ENCODE peak calls at places on chromosomes 6 and 20, in five cellular contexts. Z, H, L, V and R are unnamed samples.

GRCh38 chr6:16265351-16266341 is 27.3 kb downstream of the GMPR start:
- DNase-seq in L (no peak), V (no peak), Z (no peak), H (no peak), R (no peak)

GRCh38 chr6:165774903-165775608 is 112.0 kb upstream of the PDE10A start:
- DNase-seq in H (no peak), Z (no peak), V (no peak), L (peak; percentile 70), R (no peak)

GRCh38 chr6:155171109-155171746 is 92.6 kb upstream of the CLDN20 start:
- DNase-seq in L (no peak), Z (peak; percentile 73), H (peak; percentile 87), V (peak; percentile 95), R (no peak)

GRCh38 chr6:72386324-72386723 is 235.5 kb upstream of the KCNQ5 start:
- DNase-seq in V (peak; percentile 4), H (no peak), L (no peak), Z (no peak), R (no peak)

GRCh38 chr6:148628251-148628650 is 118.6 kb upstream of the UST start:
- DNase-seq in V (no peak), H (no peak), L (no peak), Z (no peak), R (no peak)

GRCh38 chr20:61840661-61841455 is 224.8 kb downstream of the TAF4 start:
- DNase-seq in Z (peak; percentile 32), V (peak; percentile 26), L (no peak), H (no peak), R (no peak)

GRCh38 chr20:61259741-61260140 is 7.7 kb downstream of the CDH4 start:
- DNase-seq in L (no peak), V (no peak), Z (no peak), H (no peak), R (no peak)

GRCh38 chr6:108592371-108593337 is 31.9 kb downstream of the FOXO3 start:
- DNase-seq in Z (peak; percentile 84), L (no peak), V (peak; percentile 81), H (peak; percentile 47), R (no peak)

GRCh38 chr6:53771780-53772624 is 22.8 kb upstream of the LRRC1 start:
- DNase-seq in Z (no peak), V (peak; percentile 66), L (no peak), H (no peak), R (no peak)

GRCh38 chr6:153538491-153538890 is 407.4 kb upstream of the RGS17 start:
- DNase-seq in L (no peak), V (no peak), Z (no peak), H (no peak), R (no peak)

GRCh38 chr20:50594591-50595432 is 84.6 kb downstream of the PTPN1 start:
- DNase-seq in V (peak; percentile 82), Z (no peak), H (no peak), L (no peak), R (peak; percentile 36)

GRCh38 chr20:35690265-35690664 is 8.9 kb downstream of the NFS1 start:
- DNase-seq in L (no peak), H (no peak), Z (no peak), V (peak; percentile 19), R (no peak)

GRCh38 chr6:167735498-167736201 is 91.1 kb upstream of the AFDN start:
- DNase-seq in H (peak; percentile 24), V (no peak), Z (no peak), L (no peak), R (no peak)

GRCh38 chr6:16824804-16825777 is 63.8 kb upstream of the ATXN1 start:
- DNase-seq in L (no peak), Z (no peak), V (no peak), H (no peak), R (no peak)

GRCh38 chr6:159693894-159694545 is 979 bp upstream of the SOD2 start:
- DNase-seq in L (peak; percentile 65), Z (no peak), V (peak; percentile 77), H (peak; percentile 85), R (no peak)

GRCh38 chr20:24379116-24379927 is 90.1 kb upstream of the SYNDIG1 start:
- DNase-seq in H (no peak), V (no peak), Z (peak; percentile 73), L (peak; percentile 25), R (no peak)

GRCh38 chr6:118781897-118782296 is 112.1 kb upstream of the ASF1A start:
- DNase-seq in Z (no peak), L (no peak), H (no peak), V (no peak), R (no peak)

GRCh38 chr6:111237757-111238260 is 150.5 kb downstream of the SLC16A10 start:
- DNase-seq in V (no peak), H (no peak), L (no peak), Z (no peak), R (no peak)

GRCh38 chr6:3887150-3887700 is 38.1 kb downstream of the FAM50B start:
- DNase-seq in L (no peak), Z (no peak), V (no peak), H (peak; percentile 34), R (peak; percentile 30)

GRCh38 chr6:3379482-3380060 is 77.3 kb downstream of the SLC22A23 start:
- DNase-seq in Z (no peak), H (no peak), V (no peak), L (no peak), R (no peak)

GRCh38 chr20:63635431-63636141 is 8.7 kb upstream of the GMEB2 start:
- DNase-seq in V (peak; percentile 34), L (no peak), H (peak; percentile 90), Z (no peak), R (peak; percentile 51)

GRCh38 chr6:14795451-14795850 is 450.4 kb upstream of the JARID2 start:
- DNase-seq in Z (no peak), L (no peak), H (no peak), V (peak; percentile 69), R (no peak)

GRCh38 chr20:19928379-19929360 is 88.5 kb upstream of the NAA20 start:
- DNase-seq in V (no peak), Z (no peak), L (no peak), H (no peak), R (peak; percentile 75)

GRCh38 chr6:111711989-111712388 is 106.3 kb upstream of the TRAF3IP2 start:
- DNase-seq in Z (no peak), V (no peak), L (no peak), H (no peak), R (no peak)

GRCh38 chr6:122049341-122049740 is 350.1 kb upstream of the HSF2 start:
- DNase-seq in H (no peak), Z (no peak), L (no peak), V (no peak), R (no peak)

GRCh38 chr6:41298785-41299498 is 12.5 kb upstream of the TREM1 start:
- DNase-seq in V (no peak), H (peak; percentile 82), L (no peak), Z (no peak), R (no peak)

GRCh38 chr6:48881551-48881950 is 581.5 kb downstream of the MMUT start:
- DNase-seq in Z (no peak), H (no peak), V (no peak), L (no peak), R (no peak)

GRCh38 chr20:6838181-6838826 is 70.8 kb downstream of the BMP2 start:
- DNase-seq in V (no peak), Z (no peak), L (no peak), H (no peak), R (no peak)

GRCh38 chr20:6466065-6466810 is 301.2 kb upstream of the BMP2 start:
- DNase-seq in L (no peak), Z (no peak), H (no peak), V (no peak), R (no peak)

GRCh38 chr20:60206259-60206658 is 248.0 kb downstream of the CDH26 start:
- DNase-seq in L (no peak), H (peak; percentile 12), Z (no peak), V (peak; percentile 76), R (no peak)

GRCh38 chr6:135938588-135939215 is 87.2 kb downstream of the PDE7B start:
- DNase-seq in H (no peak), L (peak; percentile 33), V (no peak), Z (peak; percentile 68), R (no peak)

GRCh38 chr20:152131-152530 is 5.1 kb upstream of the DEFB127 start:
- DNase-seq in L (no peak), H (no peak), V (no peak), Z (no peak), R (no peak)

GRCh38 chr20:57106692-57107091 is 159.7 kb downstream of the BMP7 start:
- DNase-seq in V (no peak), L (no peak), Z (no peak), H (no peak), R (no peak)

GRCh38 chr20:45781391-45781931 is 10.2 kb downstream of the WFDC3 start:
- DNase-seq in Z (no peak), L (no peak), V (peak; percentile 75), H (no peak), R (no peak)

GRCh38 chr6:136217002-136217401 is 33.1 kb downstream of the MTFR2 start:
- DNase-seq in V (no peak), Z (no peak), H (no peak), L (no peak), R (no peak)

GRCh38 chr20:44208165-44208564 is 2.4 kb downstream of the OSER1 start:
- DNase-seq in H (no peak), Z (no peak), L (no peak), V (no peak), R (no peak)
- H3K4me1 ChIP-seq in H (peaks cover 44% of the 10 kb centered on the region), Z (peaks cover 56% of the 10 kb centered on the region), L (peaks cover 51% of the 10 kb centered on the region), V (peaks cover 47% of the 10 kb centered on the region), R (peaks cover 46% of the 10 kb centered on the region)

GRCh38 chr6:85678000-85678601 is 35.4 kb upstream of the SYNCRIP start:
- DNase-seq in V (no peak), L (no peak), Z (no peak), H (no peak), R (no peak)

GRCh38 chr6:85677243-85677956 is 34.7 kb upstream of the SYNCRIP start:
- DNase-seq in L (no peak), Z (no peak), H (peak; percentile 32), V (no peak), R (no peak)

GRCh38 chr6:85679445-85680123 is 36.9 kb upstream of the SYNCRIP start:
- DNase-seq in V (no peak), H (peak; percentile 38), Z (no peak), L (no peak), R (no peak)

GRCh38 chr6:85678602-85679444 is 36.1 kb upstream of the SYNCRIP start:
- DNase-seq in L (peak; percentile 98), H (peak; percentile 99), V (peak; percentile 97), Z (peak; percentile 99), R (peak; percentile 98)

DNA sequence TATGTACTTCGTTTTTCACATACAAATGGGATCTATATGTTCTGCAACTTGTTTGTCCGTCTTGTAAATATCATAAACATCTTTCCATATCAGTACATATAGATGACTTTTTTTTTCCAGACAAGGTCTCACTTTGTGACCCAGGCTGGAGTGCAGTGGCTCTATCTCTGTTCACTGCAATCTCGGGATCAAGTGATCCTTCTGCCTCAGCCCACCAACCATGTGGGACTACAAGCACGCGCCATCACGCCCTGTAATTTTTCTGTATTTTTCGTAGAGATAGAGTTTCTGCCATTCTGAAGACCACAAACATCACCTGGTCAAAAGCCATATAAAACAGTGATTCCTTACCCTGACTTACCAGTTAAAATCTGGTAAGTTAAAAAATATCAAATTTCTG is 37.7 kb upstream of the SYNCRIP start:
- DNase-seq in H (no peak), L (no peak), Z (no peak), V (no peak), R (no peak)
- H3K4me3 ChIP-seq in H (peak overlapping the region; percentile 85), L (no peak overlapping the region), Z (no peak overlapping the region), V (peak overlapping the region; percentile 87), R (no peak overlapping the region)

GRCh38 chr20:38434310-38434741 is 802 bp downstream of the SNHG17 start:
- DNase-seq in H (peak; percentile 61), L (no peak), Z (no peak), V (no peak), R (peak; percentile 52)
- H3K36me3 ChIP-seq in H (peaks cover 37% of the 10 kb centered on the region), L (peaks cover 5% of the 10 kb centered on the region), Z (peaks cover 48% of the 10 kb centered on the region), V (peaks cover 45% of the 10 kb centered on the region), R (peaks cover 2% of the 10 kb centered on the region)

GRCh38 chr20:1467355-1468116 is 887 bp upstream of the NSFL1C start:
- DNase-seq in H (no peak), V (no peak), Z (no peak), L (no peak), R (peak; percentile 71)
- H3K4me1 ChIP-seq in H (peaks cover 34% of the 10 kb centered on the region), V (peaks cover 30% of the 10 kb centered on the region), Z (peaks cover 27% of the 10 kb centered on the region), L (peaks cover 26% of the 10 kb centered on the region), R (peaks cover 32% of the 10 kb centered on the region)